ENCODE peak calls at places on chromosomes 6 and 20, in nine cellular contexts. S, Z, L, M, K, T, H, P and F are unnamed samples.
A peak's percentile ranks its signal among the peaks of the same experiment; 100 is the strongest.

GRCh38 chr6:34237316-34237721 is 646 bp downstream of the HMGA1 start:
- DNase-seq in H (peak; percentile 41), L (no peak), M (no peak), Z (no peak), K (no peak), P (no peak), T (no peak), S (peak; percentile 54), F (no peak)

GRCh38 chr6:91097316-91097878 is 510.5 kb upstream of the MAP3K7 start:
- DNase-seq in H (no peak), Z (no peak), M (no peak), S (no peak), T (no peak), L (peak; percentile 23), K (no peak), P (peak; percentile 0), F (no peak)

GRCh38 chr6:73328790-73329189 is 25.3 kb downstream of the DPPA5 start:
- DNase-seq in H (no peak), L (no peak), M (no peak), S (no peak), T (no peak), K (no peak), Z (no peak), P (no peak), F (no peak)

GRCh38 chr6:3390698-3391097 is 66.2 kb downstream of the SLC22A23 start:
- DNase-seq in M (no peak), K (no peak), T (no peak), H (no peak), Z (no peak), P (peak; percentile 97), L (peak; percentile 69), S (no peak), F (no peak)

GRCh38 chr20:18390201-18390600 is 76.6 kb downstream of the DZANK1 start:
- DNase-seq in M (no peak), P (peak; percentile 27), L (no peak), S (no peak), Z (no peak), T (no peak), H (no peak), K (no peak), F (no peak)

GRCh38 chr20:62203378-62204030 is 16.6 kb downstream of the HRH3 start:
- DNase-seq in K (no peak), S (no peak), L (no peak), M (no peak), H (no peak), Z (no peak), T (peak; percentile 44), P (peak; percentile 61), F (no peak)

GRCh38 chr6:21997414-21998037 is 299.3 kb downstream of the PRL start:
- DNase-seq in T (peak; percentile 36), P (peak; percentile 63), K (no peak), S (no peak), L (no peak), M (no peak), Z (no peak), H (no peak), F (peak; percentile 25)

GRCh38 chr6:52399511-52400315 is 20.4 kb upstream of the EFHC1 start:
- DNase-seq in S (peak; percentile 46), H (peak; percentile 66), K (peak; percentile 44), L (peak; percentile 65), Z (peak; percentile 9), P (peak; percentile 62), M (peak; percentile 48), T (peak; percentile 38), F (no peak)

GRCh38 chr20:62409935-62410741 is 3.1 kb upstream of the CABLES2 start:
- DNase-seq in K (no peak), Z (no peak), T (peak; percentile 85), L (no peak), P (peak; percentile 23), S (peak; percentile 52), H (peak; percentile 28), M (peak; percentile 88), F (peak; percentile 51)

GRCh38 chr20:32829291-32830005 is 9.7 kb downstream of the MAPRE1 start:
- DNase-seq in T (no peak), M (no peak), H (no peak), P (peak; percentile 50), L (no peak), K (no peak), S (no peak), Z (no peak), F (no peak)

GRCh38 chr6:30060634-30060981 is 457 bp upstream of the POLR1H start:
- DNase-seq in P (peak; percentile 50), H (peak; percentile 50), T (no peak), K (no peak), M (peak; percentile 16), L (no peak), Z (no peak), S (peak; percentile 51), F (no peak)

GRCh38 chr6:20564777-20565176 is 30.5 kb downstream of the CDKAL1 start:
- DNase-seq in S (no peak), M (no peak), T (peak; percentile 40), P (no peak), Z (no peak), L (no peak), K (no peak), H (peak; percentile 52), F (no peak)

GRCh38 chr20:62685781-62686555 is 22.7 kb upstream of the NTSR1 start:
- DNase-seq in K (peak; percentile 56), H (peak; percentile 18), T (peak; percentile 76), L (no peak), P (no peak), Z (no peak), M (no peak), S (no peak), F (peak; percentile 54)

GRCh38 chr6:119612871-119613515 is 263.4 kb upstream of the MAN1A1 start:
- DNase-seq in K (no peak), Z (no peak), T (no peak), H (no peak), L (peak; percentile 78), M (no peak), P (peak; percentile 16), S (no peak), F (no peak)

GRCh38 chr6:97282238-97282725 is 734 bp downstream of the MMS22L start:
- DNase-seq in K (no peak), M (no peak), H (no peak), L (no peak), S (no peak), P (peak; percentile 23), T (no peak), Z (no peak), F (no peak)

GRCh38 chr20:59939052-59939878 is 840 bp downstream of the PPP1R3D start:
- DNase-seq in M (peak; percentile 22), H (no peak), Z (no peak), T (peak; percentile 52), L (no peak), P (peak; percentile 22), K (no peak), S (no peak), F (no peak)

GRCh38 chr6:30931272-30931671 is 698 bp downstream of the SFTA2 start:
- DNase-seq in K (no peak), M (no peak), L (no peak), P (no peak), Z (no peak), S (no peak), H (no peak), T (no peak), F (no peak)

GRCh38 chr6:77339926-77340325 is 123.4 kb downstream of the HTR1B start:
- DNase-seq in M (no peak), L (no peak), H (no peak), K (no peak), P (no peak), S (no peak), T (no peak), Z (no peak), F (no peak)

GRCh38 chr6:163191704-163192537 is 222.6 kb upstream of the QKI start:
- DNase-seq in T (no peak), Z (no peak), P (no peak), K (no peak), H (no peak), M (no peak), L (peak; percentile 90), S (no peak), F (no peak)

GRCh38 chr6:159979136-159979874 is 10.4 kb downstream of the IGF2R start:
- DNase-seq in Z (peak; percentile 50), P (peak; percentile 41), T (peak; percentile 55), K (no peak), M (peak; percentile 56), S (peak; percentile 78), H (peak; percentile 92), L (peak; percentile 49), F (no peak)

GRCh38 chr6:20170455-20171148 is 41.7 kb downstream of the MBOAT1 start:
- DNase-seq in M (no peak), T (no peak), S (no peak), K (no peak), L (no peak), P (no peak), Z (no peak), H (no peak), F (no peak)

GRCh38 chr6:17600527-17601388 is 656 bp downstream of the FAM8A1 start:
- DNase-seq in L (peak; percentile 29), P (peak; percentile 36), M (peak; percentile 66), H (peak; percentile 71), T (peak; percentile 82), K (peak; percentile 24), S (peak; percentile 58), Z (peak; percentile 20), F (no peak)

GRCh38 chr20:45611054-45611453 is 18.5 kb upstream of the WFDC10A start:
- DNase-seq in T (no peak), H (peak; percentile 7), S (peak; percentile 82), Z (no peak), P (peak; percentile 93), M (no peak), L (no peak), K (no peak), F (no peak)

GRCh38 chr20:63513207-63513606 is 7.4 kb upstream of the PPDPF start:
- DNase-seq in H (no peak), L (no peak), Z (no peak), T (no peak), K (no peak), M (no peak), S (no peak), P (no peak), F (no peak)

GRCh38 chr20:39291301-39291700 is 329.2 kb downstream of the DHX35 start:
- DNase-seq in H (no peak), Z (no peak), K (no peak), S (no peak), L (no peak), T (no peak), M (no peak), P (no peak), F (no peak)

GRCh38 chr6:74631558-74631957 is 574.3 kb downstream of the COL12A1 start:
- DNase-seq in M (no peak), S (no peak), K (no peak), L (no peak), T (no peak), H (no peak), Z (no peak), P (peak; percentile 36), F (no peak)

GRCh38 chr20:63011798-63012197 is 5.0 kb upstream of the BHLHE23 start:
- DNase-seq in T (no peak), Z (no peak), H (no peak), L (no peak), S (no peak), K (no peak), P (peak; percentile 35), M (no peak), F (no peak)

GRCh38 chr6:153618371-153619328 is 420.4 kb upstream of the OPRM1 start:
- DNase-seq in S (no peak), Z (no peak), P (no peak), T (peak; percentile 27), M (no peak), K (no peak), L (no peak), H (no peak), F (no peak)

GRCh38 chr6:50973464-50973863 is 154.8 kb downstream of the TFAP2B start:
- DNase-seq in S (no peak), Z (no peak), T (no peak), H (no peak), L (no peak), K (no peak), P (no peak), M (no peak), F (no peak)

GRCh38 chr6:117072134-117072533 is 193.2 kb upstream of the VGLL2 start:
- DNase-seq in K (no peak), S (no peak), T (no peak), H (no peak), P (no peak), Z (no peak), L (no peak), M (no peak), F (no peak)

GRCh38 chr6:7242835-7243187 is 70.2 kb downstream of the SSR1 start:
- DNase-seq in Z (no peak), L (no peak), H (no peak), T (no peak), P (no peak), M (no peak), S (no peak), K (no peak), F (no peak)